ENCODE peak calls at places on chromosomes 12 and 14, in nine cellular contexts. K is lower lobe of right lung; D is AG04450; O is CD8-positive, alpha-beta T cell; G is tibial artery; E is uterus; S is IMR-90; Z is astrocyte; I is endothelial cell of umbilical vein. T is an unnamed sample.
A peak's percentile ranks its signal among the peaks of the same experiment; 100 is the strongest.

GRCh38 chr12:53402871-53403270 is 20.8 kb upstream of the AMHR2 start:
- DNase-seq in S (no peak), K (no peak), I (no peak), G (no peak), D (no peak), E (peak; percentile 77), Z (no peak), O (no peak), T (no peak)

GRCh38 chr12:120767071-120768024 is 41.7 kb downstream of the ACADS start:
- DNase-seq in K (no peak), G (no peak), I (no peak), E (no peak), S (no peak), Z (no peak), O (no peak), D (no peak), T (no peak)

GRCh38 chr12:132662901-132663755 is 24.0 kb downstream of the POLE start:
- DNase-seq in Z (no peak), G (peak; percentile 40), K (no peak), D (no peak), S (no peak), E (no peak), O (no peak), I (no peak), T (no peak)

GRCh38 chr14:97065305-97066067 is 268.3 kb downstream of the VRK1 start:
- DNase-seq in I (no peak), G (no peak), Z (no peak), K (no peak), D (no peak), E (no peak), S (no peak), O (no peak), T (no peak)

GRCh38 chr12:53667080-53667479 is 8.8 kb downstream of the ATP5MC2 start:
- DNase-seq in Z (no peak), K (no peak), D (no peak), E (no peak), S (no peak), I (no peak), G (no peak), O (no peak), T (no peak)

GRCh38 chr14:96501746-96502620 is at the start of gene PAPOLA:
- DNase-seq in S (peak; percentile 95), K (peak; percentile 97), I (peak; percentile 97), G (peak; percentile 96), D (peak; percentile 84), Z (peak; percentile 87), O (peak; percentile 92), E (peak; percentile 92), T (peak; percentile 94)

GRCh38 chr12:103929909-103930786 is at the start of gene HSP90B1:
- DNase-seq in O (peak; percentile 99), G (peak; percentile 100), K (peak; percentile 99), E (peak; percentile 100), D (peak; percentile 100), S (peak; percentile 100), I (peak; percentile 100), Z (peak; percentile 99), T (peak; percentile 99)

GRCh38 chr12:49616533-49617219 is 6.7 kb upstream of the PRPF40B start:
- DNase-seq in E (no peak), O (no peak), D (no peak), K (no peak), G (no peak), S (no peak), I (no peak), Z (no peak), T (no peak)

GRCh38 chr12:47221256-47222023 is 141.7 kb upstream of the AMIGO2 start:
- DNase-seq in Z (peak; percentile 22), I (no peak), S (no peak), E (no peak), K (no peak), G (no peak), D (no peak), O (no peak), T (no peak)

GRCh38 chr12:89707623-89707991 is 1.0 kb downstream of the ATP2B1 start:
- DNase-seq in S (no peak), E (no peak), Z (no peak), I (peak; percentile 28), D (no peak), O (no peak), G (peak; percentile 63), K (peak; percentile 49), T (no peak)

GRCh38 chr12:108580531-108580930 is 17.4 kb downstream of the TMEM119 start:
- DNase-seq in G (no peak), D (no peak), E (peak; percentile 54), K (no peak), O (no peak), S (no peak), I (no peak), Z (no peak), T (no peak)

GRCh38 chr12:20557076-20557475 is 138.1 kb upstream of the SLCO1C1 start:
- DNase-seq in D (no peak), E (no peak), K (no peak), G (no peak), O (no peak), I (no peak), Z (no peak), S (no peak), T (no peak)

GRCh38 chr12:108148521-108149074 is 19.5 kb downstream of the WSCD2 start:
- DNase-seq in O (no peak), K (no peak), G (no peak), D (no peak), S (no peak), Z (no peak), E (no peak), I (no peak), T (no peak)

GRCh38 chr12:117967512-117967911 is 1.3 kb downstream of the KSR2 start:
- DNase-seq in I (no peak), O (no peak), E (no peak), D (no peak), S (no peak), G (no peak), Z (no peak), K (no peak), T (peak; percentile 61)

GRCh38 chr14:82641050-82641540 is 1107.4 kb upstream of the SEL1L start:
- DNase-seq in E (no peak), O (no peak), I (no peak), G (no peak), S (no peak), Z (no peak), K (no peak), D (no peak), T (no peak)

GRCh38 chr14:90553298-90553920 is 156.6 kb downstream of the CALM1 start:
- DNase-seq in G (no peak), S (no peak), E (no peak), Z (no peak), O (no peak), K (no peak), I (no peak), D (no peak), T (no peak)

GRCh38 chr14:48598458-48598857 is 923.1 kb upstream of the MDGA2 start:
- DNase-seq in Z (no peak), E (no peak), K (no peak), S (no peak), D (no peak), G (no peak), O (no peak), I (no peak), T (no peak)

GRCh38 chr12:5627053-5627630 is 195.2 kb downstream of the NTF3 start:
- DNase-seq in S (no peak), O (no peak), G (no peak), E (no peak), K (no peak), Z (no peak), I (no peak), D (no peak), T (no peak)

GRCh38 chr14:99052467-99052866 is 219.5 kb downstream of the BCL11B start:
- DNase-seq in I (no peak), E (no peak), S (no peak), D (no peak), K (no peak), Z (no peak), O (no peak), G (no peak), T (no peak)
- H3K4me3 ChIP-seq in I (no peak overlapping the region), E (no peak overlapping the region), S (no peak overlapping the region), D (no peak overlapping the region), K (no peak overlapping the region), Z (no peak overlapping the region), O (no peak overlapping the region), G (no peak overlapping the region), T (no peak overlapping the region)

GRCh38 chr12:2633176-2633824 is 161.5 kb upstream of the FKBP4 start:
- DNase-seq in E (no peak), Z (no peak), I (no peak), S (no peak), D (no peak), O (no peak), K (no peak), G (no peak), T (no peak)
- TF ChIP-seq CTCF in E (no peak), Z (no peak), I (no peak), S (no peak), D (no peak), O (no peak), K (no peak), G (no peak), T (no peak)

GRCh38 chr12:40170593-40170992 is 54.2 kb upstream of the LRRK2 start:
- DNase-seq in D (no peak), O (no peak), I (no peak), K (peak; percentile 52), G (no peak), E (no peak), S (no peak), Z (no peak), T (no peak)

GRCh38 chr12:40168868-40169267 is 55.9 kb upstream of the LRRK2 start:
- DNase-seq in G (no peak), D (no peak), S (no peak), O (no peak), K (no peak), Z (no peak), I (no peak), E (no peak), T (no peak)

GRCh38 chr12:40171501-40171900 is 53.3 kb upstream of the LRRK2 start:
- DNase-seq in I (no peak), Z (no peak), K (no peak), S (no peak), D (no peak), G (no peak), E (no peak), O (no peak), T (no peak)

GRCh38 chr12:40164034-40164433 is 58.2 kb upstream of the SLC2A13 start:
- DNase-seq in Z (no peak), K (no peak), D (no peak), E (no peak), S (no peak), I (no peak), G (no peak), O (no peak), T (no peak)

DNA sequence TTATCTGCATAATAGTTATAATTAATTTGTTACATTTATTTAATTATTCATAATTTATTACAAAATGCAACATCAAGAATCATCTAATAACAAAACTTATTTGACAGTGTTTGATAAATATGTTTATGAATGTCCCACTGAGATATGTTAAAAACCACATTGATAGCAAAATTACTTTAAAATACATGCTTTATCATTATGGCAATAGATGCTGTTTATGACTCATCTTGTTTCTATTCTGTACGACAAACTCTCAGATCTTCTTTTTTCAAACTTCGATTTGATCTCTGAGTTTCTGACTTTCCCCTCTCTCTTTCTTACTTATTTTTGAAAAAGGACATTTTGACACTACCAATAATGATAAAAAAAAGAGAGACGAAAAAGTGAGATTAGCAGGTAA is 56.8 kb upstream of the LRRK2 start:
- DNase-seq in G (no peak), O (no peak), I (no peak), Z (no peak), D (no peak), K (no peak), S (no peak), E (no peak), T (no peak)
- H3K27me3 ChIP-seq in G (no peaks in the 10 kb centered on the region), O (no peaks in the 10 kb centered on the region), I (no peaks in the 10 kb centered on the region), Z (no peaks in the 10 kb centered on the region), D (no peaks in the 10 kb centered on the region), K (no peaks in the 10 kb centered on the region), S (no peaks in the 10 kb centered on the region), E (no peaks in the 10 kb centered on the region), T (no peaks in the 10 kb centered on the region)

GRCh38 chr12:115873416-115874082 is 403.9 kb downstream of the MED13L start:
- DNase-seq in E (no peak), G (no peak), O (no peak), S (no peak), Z (no peak), K (no peak), D (no peak), I (no peak), T (no peak)
- H3K4me3 ChIP-seq in E (no peak overlapping the region), G (no peak overlapping the region), O (no peak overlapping the region), S (no peak overlapping the region), Z (no peak overlapping the region), K (no peak overlapping the region), D (no peak overlapping the region), I (no peak overlapping the region), T (no peak overlapping the region)

T was measured in dorsolateral prefrontal cortex.